ENCODE peak calls at places on chromosome 4, in six cellular contexts. M is fibroblast of the aortic adventitia, P is dorsolateral prefrontal cortex, K is bronchial epithelial cell, Q is brain microvascular endothelial cell, B is foreskin fibroblast. V is an unnamed sample.

GRCh38 chr4:5051692-5052423 is 578 bp downstream of the STK32B start:
- DNase-seq in B (no peak), Q (peak; percentile 7), P (no peak), K (no peak), M (no peak), V (no peak)

GRCh38 chr4:38157592-38157991 is 197.4 kb downstream of the PTTG2 start:
- DNase-seq in Q (no peak), M (peak; percentile 65), B (no peak), P (no peak), K (peak; percentile 63), V (no peak)

GRCh38 chr4:23602720-23603119 is 287.1 kb downstream of the PPARGC1A start:
- DNase-seq in M (no peak), P (no peak), K (no peak), Q (no peak), B (no peak), V (no peak)

GRCh38 chr4:153465922-153466636 is at the start of gene TMEM131L:
- DNase-seq in Q (peak; percentile 38), P (peak; percentile 77), B (peak; percentile 66), K (no peak), M (peak; percentile 51), V (peak; percentile 53)

GRCh38 chr4:21083413-21083812 is 383.2 kb downstream of the PACRGL start:
- DNase-seq in M (no peak), B (no peak), Q (no peak), P (no peak), K (no peak), V (no peak)

GRCh38 chr4:127015616-127016015 is 617.1 kb upstream of the INTU start:
- DNase-seq in Q (no peak), B (no peak), K (no peak), M (no peak), P (no peak), V (no peak)

GRCh38 chr4:122992111-122992510 is 69.7 kb upstream of the NUDT6 start:
- DNase-seq in M (peak; percentile 43), P (no peak), Q (no peak), K (peak; percentile 65), B (no peak), V (peak; percentile 44)

GRCh38 chr4:38100474-38101255 is 140.5 kb downstream of the PTTG2 start:
- DNase-seq in M (no peak), Q (no peak), P (no peak), K (no peak), B (no peak), V (no peak)

GRCh38 chr4:107823870-107824366 is 814 bp upstream of the SGMS2 start:
- DNase-seq in Q (no peak), M (no peak), K (no peak), B (no peak), P (no peak), V (no peak)
- H3K4me3 ChIP-seq in Q (peak overlapping the region; percentile 79), M (peak overlapping the region; percentile 96), K (peak overlapping the region; percentile 90), B (peak overlapping the region; percentile 91), P (peak overlapping the region; percentile 62), V (peak overlapping the region; percentile 78)

GRCh38 chr4:182560358-182560757 is 317.2 kb downstream of the TENM3 start:
- DNase-seq in Q (peak; percentile 50), P (no peak), B (no peak), M (no peak), K (no peak), V (no peak)
- H3K4me3 ChIP-seq in Q (peak overlapping the region; percentile 22), P (no peak overlapping the region), B (no peak overlapping the region), M (no peak overlapping the region), K (no peak overlapping the region), V (no peak overlapping the region)

GRCh38 chr4:54276633-54277426 is 47.7 kb downstream of the PDGFRA start:
- DNase-seq in P (no peak), Q (no peak), B (no peak), M (no peak), K (peak; percentile 22), V (no peak)
- H3K4me3 ChIP-seq in P (no peak overlapping the region), Q (no peak overlapping the region), B (no peak overlapping the region), M (no peak overlapping the region), K (no peak overlapping the region), V (no peak overlapping the region)

GRCh38 chr4:40200881-40201797 is 4.3 kb downstream of the RHOH start:
- DNase-seq in P (no peak), B (no peak), K (peak; percentile 70), M (no peak), Q (no peak), V (peak; percentile 37)
- H3K4me3 ChIP-seq in P (no peak overlapping the region), B (no peak overlapping the region), K (no peak overlapping the region), M (no peak overlapping the region), Q (no peak overlapping the region), V (no peak overlapping the region)

GRCh38 chr4:54635329-54635728 is 22.4 kb upstream of the KIT start:
- DNase-seq in M (no peak), B (no peak), P (no peak), K (no peak), Q (no peak), V (no peak)
- H3K4me3 ChIP-seq in M (no peak overlapping the region), B (no peak overlapping the region), P (no peak overlapping the region), K (no peak overlapping the region), Q (no peak overlapping the region), V (no peak overlapping the region)

GRCh38 chr4:86398187-86398586 is 38.3 kb upstream of the MAPK10 start:
- DNase-seq in K (no peak), P (no peak), B (no peak), Q (no peak), M (no peak), V (no peak)

GRCh38 chr4:86403575-86403974 is 43.7 kb upstream of the MAPK10 start:
- DNase-seq in M (no peak), Q (no peak), B (no peak), K (no peak), P (no peak), V (no peak)

GRCh38 chr4:86400216-86400615 is 40.4 kb upstream of the MAPK10 start:
- DNase-seq in M (peak; percentile 8), K (peak; percentile 56), B (no peak), P (no peak), Q (no peak), V (no peak)

GRCh38 chr4:86401826-86402225 is 42.0 kb upstream of the MAPK10 start:
- DNase-seq in K (no peak), Q (no peak), B (peak; percentile 59), P (no peak), M (peak; percentile 7), V (no peak)
- H3K4me3 ChIP-seq in K (no peak overlapping the region), Q (no peak overlapping the region), B (no peak overlapping the region), P (no peak overlapping the region), M (no peak overlapping the region), V (no peak overlapping the region)

GRCh38 chr4:95546866-95547707 is 1.7 kb downstream of the UNC5C start:
- DNase-seq in K (no peak), Q (no peak), B (no peak), M (no peak), P (no peak), V (no peak)
- H3K4me3 ChIP-seq in K (no peak overlapping the region), Q (peak overlapping the region; percentile 74), B (peak overlapping the region; percentile 63), M (peak overlapping the region; percentile 70), P (peak overlapping the region; percentile 73), V (peak overlapping the region; percentile 68)

V was measured in PC-3.